ENCODE peak calls at places on chromosomes 5 and 9, in four cellular contexts. X, M, W and U are unnamed samples. For H3K36me3, the result is how much of the 10 kb centered on the place peaks cover.

GRCh38 chr5:5467737-5468136 is 45.3 kb downstream of the ICE1 start:
- DNase-seq in X (no peak), M (no peak), W (no peak), U (peak)

GRCh38 chr5:36530249-36530648 is 76.2 kb upstream of the SLC1A3 start:
- DNase-seq in X (no peak), M (peak), W (no peak), U (no peak)

GRCh38 chr5:159332800-159333563 is 2.7 kb upstream of the IL12B start:
- DNase-seq in X (no peak), M (no peak), W (no peak), U (no peak)

GRCh38 chr5:160926428-160926827 is 74.4 kb upstream of the ATP10B start:
- DNase-seq in X (no peak), M (no peak), W (no peak), U (peak)

GRCh38 chr5:163248333-163248732 is 189.1 kb upstream of the CCNG1 start:
- DNase-seq in X (no peak), M (no peak), W (no peak), U (peak)

GRCh38 chr9:468766-469496 is 254.3 kb downstream of the DOCK8 start:
- DNase-seq in X (no peak), M (no peak), W (no peak), U (no peak)

GRCh38 chr5:131536211-131536826 is 98.7 kb downstream of the RAPGEF6 start:
- DNase-seq in X (peak), M (no peak), W (no peak), U (peak)

GRCh38 chr5:9251379-9251980 is 294.4 kb downstream of the SEMA5A start:
- DNase-seq in X (peak), M (no peak), W (no peak), U (peak)

GRCh38 chr5:122447941-122448340 is 135.9 kb downstream of the SNCAIP start:
- DNase-seq in X (no peak), M (no peak), W (no peak), U (no peak)

GRCh38 chr5:122183795-122184185 is 54.4 kb downstream of the ZNF474 start:
- DNase-seq in X (no peak), M (no peak), W (no peak), U (no peak)

GRCh38 chr5:177427211-177427822 is 841 bp downstream of the GRK6 start:
- DNase-seq in X (peak), M (no peak), W (no peak), U (no peak)

GRCh38 chr9:14238518-14238917 is 75.4 kb downstream of the NFIB start:
- DNase-seq in X (peak), M (peak), W (no peak), U (peak)

GRCh38 chr5:177526791-177527190 is 10.0 kb upstream of the DDX41 start:
- DNase-seq in X (no peak), M (no peak), W (no peak), U (no peak)

GRCh38 chr5:66967826-66968262 is 228.8 kb downstream of the CD180 start:
- DNase-seq in X (peak), M (no peak), W (no peak), U (no peak)

GRCh38 chr9:631596-631995 is 209.9 kb upstream of the DMRT1 start:
- DNase-seq in X (no peak), M (no peak), W (no peak), U (peak)

GRCh38 chr9:22307013-22307711 is 139.5 kb upstream of the DMRTA1 start:
- DNase-seq in X (peak), M (peak), W (peak), U (peak)

GRCh38 chr5:149060325-149060724 is 2.5 kb downstream of the SH3TC2 start:
- DNase-seq in X (peak), M (no peak), W (no peak), U (no peak)

GRCh38 chr5:170176916-170177315 is 55.9 kb upstream of the C5orf58 start:
- DNase-seq in X (no peak), M (no peak), W (no peak), U (no peak)

GRCh38 chr9:122347348-122348287 is 23.2 kb upstream of the PTGS1 start:
- DNase-seq in X (peak), M (no peak), W (no peak), U (no peak)

GRCh38 chr5:145976431-145977155 is 40.2 kb downstream of the SH3RF2 start:
- DNase-seq in X (peak), M (no peak), W (no peak), U (peak)

GRCh38 chr5:43601454-43602260 is 1.3 kb upstream of the NNT start:
- DNase-seq in X (peak), M (no peak), W (no peak), U (peak)

GRCh38 chr5:35852084-35852734 is 4.5 kb upstream of the IL7R start:
- DNase-seq in X (peak), M (no peak), W (no peak), U (peak)

GRCh38 chr5:6370580-6370979 is 7.8 kb downstream of the MED10 start:
- DNase-seq in X (no peak), M (no peak), W (no peak), U (no peak)

GRCh38 chr5:157819502-157820125 is 39.3 kb downstream of the CLINT1 start:
- DNase-seq in X (no peak), M (peak), W (no peak), U (no peak)

GRCh38 chr5:181245427-181246275 is 1.9 kb upstream of the RACK1 start:
- DNase-seq in X (no peak), M (no peak), W (no peak), U (no peak)
- H3K36me3 ChIP-seq in X (under half), M (under half), W (under half), U (under half)

DNA sequence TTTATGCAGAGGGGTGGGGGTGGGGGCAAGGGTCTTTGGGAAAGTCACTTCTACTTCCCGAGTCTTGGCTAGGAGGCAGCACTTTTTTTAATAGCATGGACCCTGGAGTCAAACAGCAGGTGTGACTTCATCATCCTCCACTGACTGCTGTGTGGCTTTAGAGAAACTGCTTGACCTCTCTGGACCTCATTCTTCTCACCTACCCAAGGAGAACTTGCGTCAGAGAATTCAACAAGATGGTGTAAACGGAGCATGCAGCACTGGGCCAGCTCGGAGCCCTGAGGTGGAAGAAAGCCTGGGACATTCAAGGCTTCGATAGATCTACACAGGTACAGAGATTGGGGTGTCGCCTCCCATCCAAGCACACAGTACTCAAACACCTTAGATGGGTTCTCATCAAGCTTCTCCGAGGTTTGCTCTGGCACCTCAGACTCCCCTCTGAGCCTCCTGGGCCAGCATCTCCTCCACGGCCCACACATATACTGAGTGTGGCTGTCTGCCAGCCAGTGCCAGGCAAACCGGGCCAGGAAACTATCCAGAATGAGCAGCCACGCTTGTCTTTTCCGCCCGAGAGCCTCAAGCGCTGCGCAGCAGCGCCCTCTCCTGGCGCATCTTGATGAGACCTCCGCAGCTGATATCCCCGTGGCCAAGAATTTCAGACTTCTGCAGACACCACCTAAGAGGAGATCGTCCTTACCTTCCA is 4.6 kb upstream of the SLC25A48 start:
- DNase-seq in X (peak), M (peak), W (peak), U (peak)
- H3K9ac ChIP-seq in X (no peak), M (no peak), W (no peak), U (no peak)

DNA sequence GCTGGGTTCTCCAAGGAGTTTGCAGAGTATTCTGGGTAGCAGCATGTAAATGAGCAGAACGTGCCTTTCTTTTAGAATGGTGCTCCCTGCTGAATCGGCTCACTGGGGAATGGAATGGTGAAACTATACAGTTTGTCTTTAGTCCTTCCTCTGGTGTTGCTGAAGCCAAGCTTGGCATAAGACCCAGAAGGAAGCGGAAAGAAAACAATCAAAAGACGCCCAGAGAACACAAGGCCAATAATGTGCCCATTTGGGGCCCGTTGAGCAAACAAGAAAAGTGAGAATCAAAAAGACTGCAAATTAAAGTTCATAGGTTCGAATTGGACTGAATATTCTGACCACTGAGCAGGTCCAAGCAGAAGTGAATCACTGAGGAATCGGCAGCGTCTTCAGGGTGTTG is 60.2 kb downstream of the MVB12B start:
- DNase-seq in X (no peak), M (no peak), W (no peak), U (no peak)
- H3K4me2 ChIP-seq in X (no peak), M (no peak), W (no peak), U (no peak)

DNA sequence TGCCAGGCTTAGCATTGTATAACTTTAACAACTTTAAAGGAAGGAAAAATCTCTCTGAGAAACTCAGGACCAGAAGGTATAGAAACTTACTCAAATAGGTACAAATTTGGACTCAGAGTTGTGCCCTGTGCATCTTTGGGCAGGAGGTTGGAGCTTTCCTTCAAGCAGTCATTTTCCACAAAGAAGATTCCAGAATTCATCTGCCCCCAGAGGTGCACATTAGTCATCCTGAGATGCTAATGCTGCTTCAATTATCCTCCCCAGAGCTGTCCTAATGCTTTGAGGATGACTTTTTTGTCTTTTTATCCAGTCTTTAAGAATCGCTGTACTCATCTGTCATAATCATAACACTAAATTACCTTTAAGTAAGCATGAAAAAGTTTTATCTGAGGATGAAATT is 243.0 kb upstream of the WWC1 start:
- DNase-seq in X (no peak), M (no peak), W (no peak), U (no peak)
- H3K36me3 ChIP-seq in X (under half), M (under half), W (under half), U (under half)

GRCh38 chr9:23621924-23622323 is 204.1 kb downstream of the ELAVL2 start:
- DNase-seq in X (no peak), M (no peak), W (no peak), U (peak)
- H3K9ac ChIP-seq in X (no peak), M (no peak), W (no peak), U (no peak)

DNA sequence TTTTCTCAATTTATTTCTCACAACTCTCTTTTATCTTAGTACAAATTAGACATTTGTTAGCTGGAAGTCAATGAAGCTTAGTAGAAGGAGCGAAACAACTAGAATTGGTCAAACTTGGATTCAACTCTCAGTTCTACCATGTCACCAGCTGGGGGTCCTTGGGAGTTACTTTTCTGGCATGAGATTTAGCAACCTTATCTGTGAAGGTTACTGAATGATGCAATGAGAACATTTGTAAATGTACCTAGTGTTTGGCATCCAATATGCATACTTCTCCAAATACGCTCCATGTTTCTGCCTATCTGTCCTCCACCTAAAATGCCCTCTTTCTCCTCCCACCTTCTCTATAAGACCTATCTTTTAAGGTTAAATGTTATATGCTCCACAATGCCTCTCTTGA is 6.3 kb downstream of the HNRNPA0 start:
- DNase-seq in X (no peak), M (no peak), W (no peak), U (no peak)
- H3K4me2 ChIP-seq in X (no peak), M (no peak), W (no peak), U (no peak)

GRCh38 chr5:71620630-71621029 is 33.5 kb downstream of the MCCC2 start:
- DNase-seq in X (no peak), M (no peak), W (no peak), U (no peak)

GRCh38 chr5:71621268-71621667 is 34.1 kb downstream of the MCCC2 start:
- DNase-seq in X (no peak), M (no peak), W (no peak), U (no peak)

GRCh38 chr5:71615809-71616208 is 28.7 kb downstream of the MCCC2 start:
- DNase-seq in X (no peak), M (no peak), W (no peak), U (no peak)
- H3K36me3 ChIP-seq in X (under half), M (under half), W (under half), U (under half)

GRCh38 chr5:134568339-134568700 is 42.9 kb downstream of the JADE2 start:
- DNase-seq in X (no peak), M (no peak), W (no peak), U (no peak)
- H3K9ac ChIP-seq in X (peak), M (no peak), W (no peak), U (no peak)